ENCODE peak calls at places on chromosome 15, in four cellular contexts. D, W, T and C are unnamed samples.

GRCh38 chr15:93289951-93290350 is 200.9 kb upstream of the RGMA start:
- DNase-seq in D (no peak), W (no peak), T (no peak), C (peak)

GRCh38 chr15:96328101-96328958 is 2.2 kb upstream of the NR2F2 start:
- DNase-seq in W (no peak), T (no peak), D (no peak), C (no peak)

GRCh38 chr15:61387675-61388074 is 158.6 kb upstream of the RORA start:
- DNase-seq in W (no peak), D (no peak), T (no peak), C (no peak)

GRCh38 chr15:58521293-58521991 is 89.7 kb downstream of the LIPC start:
- DNase-seq in D (peak), W (no peak), T (peak), C (peak)

GRCh38 chr15:23497710-23498111 is 50.7 kb upstream of the GOLGA6L2 start:
- DNase-seq in D (no peak), W (no peak), T (no peak), C (no peak)

GRCh38 chr15:57158589-57158988 is 217.7 kb upstream of the CGNL1 start:
- DNase-seq in D (no peak), W (no peak), T (peak), C (no peak)

GRCh38 chr15:73947651-73948050 is 21.4 kb downstream of the LOXL1 start:
- DNase-seq in D (no peak), T (no peak), W (no peak), C (no peak)

GRCh38 chr15:76642671-76643070 is 262.5 kb downstream of the SCAPER start:
- DNase-seq in D (no peak), T (no peak), W (no peak), C (no peak)

GRCh38 chr15:29569533-29570092 is 252.7 kb downstream of the TJP1 start:
- DNase-seq in D (no peak), T (no peak), W (no peak), C (no peak)

GRCh38 chr15:85047271-85047948 is 65.8 kb downstream of the PDE8A start:
- DNase-seq in T (peak), D (peak), W (no peak), C (no peak)

GRCh38 chr15:64009241-64009640 is 37.0 kb downstream of the DAPK2 start:
- DNase-seq in W (no peak), D (no peak), T (peak), C (no peak)

GRCh38 chr15:101141926-101142527 is 109.8 kb downstream of the CHSY1 start:
- DNase-seq in D (no peak), T (no peak), W (no peak), C (no peak)

GRCh38 chr15:57220220-57220619 is 156.1 kb upstream of the CGNL1 start:
- DNase-seq in D (no peak), W (no peak), T (no peak), C (no peak)

GRCh38 chr15:88638626-88639372 is at the start of gene ISG20:
- DNase-seq in D (peak), T (peak), W (peak), C (peak)
- TF ChIP-seq POLR2A in D (no peak), T (peak), W (peak), C (no peak)

GRCh38 chr15:78875107-78875914 is 2.6 kb downstream of the MORF4L1 start:
- DNase-seq in W (no peak), T (no peak), D (no peak), C (peak)

GRCh38 chr15:78872155-78872971 is at the start of gene MORF4L1:
- DNase-seq in W (peak), T (peak), D (peak), C (peak)

GRCh38 chr15:78868366-78868765 is 4.3 kb upstream of the MORF4L1 start:
- DNase-seq in W (no peak), T (no peak), D (no peak), C (no peak)

GRCh38 chr15:78873796-78874761 is 1.4 kb downstream of the MORF4L1 start:
- DNase-seq in T (no peak), W (peak), D (no peak), C (no peak)

DNA sequence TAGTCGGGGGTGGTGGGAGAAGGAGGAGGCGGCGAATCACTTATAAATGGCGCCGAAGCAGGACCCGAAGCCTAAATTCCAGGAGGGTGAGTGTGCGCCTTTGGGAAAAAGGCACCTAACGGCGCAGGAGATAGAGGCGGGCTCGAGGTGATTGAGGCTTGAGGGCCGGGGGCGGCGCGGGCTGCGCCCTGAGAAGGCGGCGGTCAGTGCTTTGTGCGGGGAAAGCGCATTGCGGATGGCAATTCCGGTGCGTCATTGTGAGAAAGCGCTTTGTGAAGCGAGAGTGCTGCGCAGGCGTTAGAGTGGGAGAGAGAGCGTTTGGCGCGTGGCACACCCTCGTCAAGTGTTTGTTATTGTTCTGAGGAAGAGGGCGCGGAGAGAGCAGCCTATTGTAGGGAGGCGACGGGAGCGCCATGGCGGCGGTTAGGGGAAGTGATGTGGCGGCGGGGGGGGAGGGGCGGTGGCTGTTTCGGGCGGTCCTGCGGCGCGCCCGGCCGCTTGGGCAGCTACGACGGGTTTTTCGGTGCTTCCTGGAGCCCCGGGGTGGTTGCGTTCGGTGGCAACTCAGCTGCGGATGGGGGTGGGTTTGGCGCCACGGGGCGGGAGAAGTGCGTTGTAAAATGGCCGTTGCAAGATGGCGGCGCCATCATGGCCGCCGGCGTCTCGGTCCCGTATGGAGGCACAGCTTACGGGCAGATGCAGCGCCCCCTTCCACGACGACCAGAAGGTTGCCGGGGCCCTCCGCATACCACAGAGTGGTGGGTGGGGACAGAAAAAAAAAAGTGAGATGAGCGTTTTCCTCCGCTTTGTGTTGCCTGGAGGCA is 494 bp downstream of the MORF4L1 start:
- DNase-seq in W (peak), D (peak), T (peak), C (peak)
- TF ChIP-seq POLR2A in W (peak), D (peak), T (peak), C (no peak)

DNA sequence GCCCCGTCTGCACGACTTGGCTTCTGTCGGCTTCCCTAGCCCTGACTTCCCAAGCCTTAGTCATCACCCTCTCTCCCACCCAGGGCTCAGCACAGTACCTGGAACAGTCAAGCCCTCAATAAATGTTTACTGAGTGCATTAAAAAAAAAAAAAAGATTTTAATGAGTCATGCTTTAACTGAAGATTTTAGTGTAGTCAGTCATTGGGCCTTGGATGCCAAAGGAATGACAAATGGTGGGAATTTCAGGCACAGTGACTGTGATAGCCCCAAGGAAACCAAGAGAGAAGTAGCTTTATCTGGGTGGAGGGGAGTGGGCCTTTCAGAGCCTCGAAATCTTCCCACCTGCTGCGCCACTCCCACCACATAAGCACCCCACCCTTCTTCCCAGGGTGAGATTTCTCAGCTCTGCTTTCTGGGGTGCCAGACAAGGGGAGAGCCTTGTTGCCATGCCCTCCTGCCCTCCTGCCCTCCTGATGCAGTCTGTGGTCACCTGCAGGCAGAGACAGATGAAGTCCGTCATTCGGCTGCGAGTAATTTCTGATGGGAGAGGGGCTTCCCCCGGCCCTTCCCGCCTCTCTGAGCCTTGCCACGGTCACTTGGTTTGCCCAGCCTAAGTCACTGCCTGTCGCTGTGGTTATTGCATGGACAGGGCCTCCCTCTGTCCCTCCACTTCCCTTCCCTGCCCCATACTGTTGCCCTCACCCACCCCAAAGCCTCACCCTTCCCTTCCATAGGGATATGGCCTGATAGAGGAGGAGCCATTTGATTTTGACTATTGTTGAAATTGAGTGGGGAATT is 41.8 kb downstream of the SMAD3 start:
- DNase-seq in T (peak), W (peak), D (peak), C (no peak)
- TF ChIP-seq POLR2A in T (no peak), W (no peak), D (no peak), C (no peak)

DNA sequence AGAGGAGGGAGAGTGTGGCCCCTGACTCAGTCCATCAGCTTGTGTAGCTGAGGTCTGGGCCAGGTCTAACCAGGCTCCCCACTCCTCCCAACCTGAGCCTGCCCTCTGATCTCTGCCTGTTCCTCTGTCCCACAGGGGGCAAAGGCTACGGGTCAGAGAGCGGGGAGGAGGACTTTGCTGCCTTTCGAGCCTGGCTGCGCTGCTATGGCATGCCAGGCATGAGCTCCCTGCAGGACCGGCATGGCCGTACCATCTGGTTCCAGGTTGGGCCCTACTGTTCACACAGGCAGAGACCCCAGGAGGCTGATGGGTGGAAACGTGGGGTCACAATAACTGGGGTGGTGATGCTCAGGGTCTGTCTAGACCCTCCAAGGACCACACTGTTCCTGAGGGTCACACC is 6.8 kb downstream of the NEIL1 start:
- DNase-seq in T (no peak), W (no peak), D (no peak), C (no peak)
- TF ChIP-seq POLR2A in T (no peak), W (no peak), D (no peak), C (no peak)

GRCh38 chr15:70853855-70854668 is at the start of gene LARP6:
- DNase-seq in D (peak), W (peak), T (no peak), C (peak)
- TF ChIP-seq POLR2A in D (peak), W (peak), T (peak), C (no peak)

DNA sequence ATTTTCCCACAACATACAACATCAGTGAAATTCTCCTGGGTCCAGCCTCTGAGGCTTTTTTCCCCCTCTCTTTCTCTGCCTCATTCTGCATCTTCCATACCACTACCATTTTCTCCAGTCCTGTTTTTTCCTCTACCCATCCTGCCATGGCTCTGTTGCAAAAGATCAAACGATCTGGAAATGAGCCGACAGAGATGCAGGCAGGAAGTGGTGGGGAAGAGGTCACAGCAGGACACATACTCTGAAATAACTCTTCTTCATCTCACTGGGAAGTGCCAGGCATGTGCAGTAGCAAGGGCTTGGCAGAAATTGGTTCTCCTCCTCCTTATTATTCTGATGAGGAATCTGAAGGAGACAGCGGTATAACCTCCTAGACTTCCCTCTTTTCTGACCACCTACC is 114.3 kb downstream of the CORO2B start:
- DNase-seq in T (no peak), D (no peak), W (no peak), C (no peak)
- TF ChIP-seq POLR2A in T (no peak), D (no peak), W (no peak), C (no peak)